ENCODE peak calls at places on chromosome 21, in ten cellular contexts. One of them, this sample, is unnamed.

GRCh38 chr21:45872471-45872870 is 109.1 kb upstream of the COL6A1 start:
- DNase-seq in pancreas: no peak
- DNase-seq in substantia nigra: no peak
- DNase-seq in DMS53: no peak
- DNase-seq in posterior cingulate gyrus: no peak
- DNase-seq in hippocampal formation: no peak
- DNase-seq in NCI-H1092: no peak
- DNase-seq in activated CD4-positive, alpha-beta T cell treated with anti-CD3 and anti-CD28 coated beads for 48 hours: no peak
- DNase-seq in IMR-90: no peak
- DNase-seq in choroid plexus epithelial cell: no peak
- DNase-seq in this sample: no peak

GRCh38 chr21:14991957-14992356 is 72.8 kb downstream of the NRIP1 start:
- DNase-seq in pancreas: no peak
- DNase-seq in substantia nigra: no peak
- DNase-seq in DMS53: no peak
- DNase-seq in posterior cingulate gyrus: no peak
- DNase-seq in hippocampal formation: no peak
- DNase-seq in NCI-H1092: no peak
- DNase-seq in activated CD4-positive, alpha-beta T cell treated with anti-CD3 and anti-CD28 coated beads for 48 hours: no peak
- DNase-seq in IMR-90: no peak
- DNase-seq in choroid plexus epithelial cell: peak; percentile 56
- DNase-seq in this sample: no peak

GRCh38 chr21:33848252-33848953 is 67.2 kb downstream of the ATP5PO start:
- DNase-seq in pancreas: no peak
- DNase-seq in substantia nigra: no peak
- DNase-seq in DMS53: peak; percentile 95
- DNase-seq in posterior cingulate gyrus: no peak
- DNase-seq in hippocampal formation: no peak
- DNase-seq in NCI-H1092: peak; percentile 8
- DNase-seq in activated CD4-positive, alpha-beta T cell treated with anti-CD3 and anti-CD28 coated beads for 48 hours: no peak
- DNase-seq in IMR-90: no peak
- DNase-seq in choroid plexus epithelial cell: no peak
- DNase-seq in this sample: no peak

GRCh38 chr21:36879827-36880226 is 86.6 kb downstream of the HLCS start:
- DNase-seq in pancreas: no peak
- DNase-seq in substantia nigra: no peak
- DNase-seq in DMS53: no peak
- DNase-seq in posterior cingulate gyrus: no peak
- DNase-seq in hippocampal formation: no peak
- DNase-seq in NCI-H1092: no peak
- DNase-seq in activated CD4-positive, alpha-beta T cell treated with anti-CD3 and anti-CD28 coated beads for 48 hours: no peak
- DNase-seq in IMR-90: no peak
- DNase-seq in choroid plexus epithelial cell: no peak
- DNase-seq in this sample: no peak

GRCh38 chr21:15978158-15978805 is 248.5 kb downstream of the USP25 start:
- DNase-seq in pancreas: no peak
- DNase-seq in substantia nigra: no peak
- DNase-seq in DMS53: no peak
- DNase-seq in posterior cingulate gyrus: no peak
- DNase-seq in hippocampal formation: no peak
- DNase-seq in NCI-H1092: no peak
- DNase-seq in activated CD4-positive, alpha-beta T cell treated with anti-CD3 and anti-CD28 coated beads for 48 hours: no peak
- DNase-seq in IMR-90: peak; percentile 6
- DNase-seq in choroid plexus epithelial cell: peak; percentile 67
- DNase-seq in this sample: no peak

GRCh38 chr21:28521932-28522826 is 470.5 kb downstream of the LTN1 start:
- DNase-seq in pancreas: no peak
- DNase-seq in substantia nigra: no peak
- DNase-seq in DMS53: peak; percentile 56
- DNase-seq in posterior cingulate gyrus: no peak
- DNase-seq in hippocampal formation: peak; percentile 0
- DNase-seq in NCI-H1092: no peak
- DNase-seq in activated CD4-positive, alpha-beta T cell treated with anti-CD3 and anti-CD28 coated beads for 48 hours: no peak
- DNase-seq in IMR-90: peak; percentile 79
- DNase-seq in choroid plexus epithelial cell: peak; percentile 84
- DNase-seq in this sample: peak; percentile 29

GRCh38 chr21:17925000-17925610 is 105.9 kb upstream of the C21orf91 start:
- DNase-seq in pancreas: peak; percentile 60
- DNase-seq in substantia nigra: no peak
- DNase-seq in DMS53: peak; percentile 78
- DNase-seq in posterior cingulate gyrus: no peak
- DNase-seq in hippocampal formation: peak; percentile 53
- DNase-seq in NCI-H1092: peak; percentile 52
- DNase-seq in activated CD4-positive, alpha-beta T cell treated with anti-CD3 and anti-CD28 coated beads for 48 hours: peak; percentile 54
- DNase-seq in IMR-90: peak; percentile 54
- DNase-seq in choroid plexus epithelial cell: peak; percentile 78
- DNase-seq in this sample: peak; percentile 70

GRCh38 chr21:28308516-28308915 is 684.2 kb downstream of the LTN1 start:
- DNase-seq in pancreas: no peak
- DNase-seq in substantia nigra: no peak
- DNase-seq in DMS53: peak; percentile 33
- DNase-seq in posterior cingulate gyrus: no peak
- DNase-seq in hippocampal formation: no peak
- DNase-seq in NCI-H1092: no peak
- DNase-seq in activated CD4-positive, alpha-beta T cell treated with anti-CD3 and anti-CD28 coated beads for 48 hours: no peak
- DNase-seq in IMR-90: peak; percentile 82
- DNase-seq in choroid plexus epithelial cell: no peak
- DNase-seq in this sample: peak; percentile 29

GRCh38 chr21:29637553-29637952 is 302.2 kb downstream of the GRIK1 start:
- DNase-seq in pancreas: no peak
- DNase-seq in substantia nigra: no peak
- DNase-seq in DMS53: no peak
- DNase-seq in posterior cingulate gyrus: no peak
- DNase-seq in hippocampal formation: no peak
- DNase-seq in NCI-H1092: no peak
- DNase-seq in activated CD4-positive, alpha-beta T cell treated with anti-CD3 and anti-CD28 coated beads for 48 hours: no peak
- DNase-seq in IMR-90: no peak
- DNase-seq in choroid plexus epithelial cell: no peak
- DNase-seq in this sample: no peak

GRCh38 chr21:35390013-35390776 is 341.1 kb upstream of the RUNX1 start:
- DNase-seq in pancreas: peak; percentile 20
- DNase-seq in substantia nigra: no peak
- DNase-seq in DMS53: peak; percentile 57
- DNase-seq in posterior cingulate gyrus: no peak
- DNase-seq in hippocampal formation: no peak
- DNase-seq in NCI-H1092: peak; percentile 67
- DNase-seq in activated CD4-positive, alpha-beta T cell treated with anti-CD3 and anti-CD28 coated beads for 48 hours: no peak
- DNase-seq in IMR-90: peak; percentile 79
- DNase-seq in choroid plexus epithelial cell: peak; percentile 62
- DNase-seq in this sample: peak; percentile 4

GRCh38 chr21:37642493-37642892 is 273.8 kb downstream of the KCNJ6 start:
- DNase-seq in pancreas: peak; percentile 37
- DNase-seq in substantia nigra: no peak
- DNase-seq in DMS53: peak; percentile 33
- DNase-seq in posterior cingulate gyrus: no peak
- DNase-seq in hippocampal formation: no peak
- DNase-seq in NCI-H1092: no peak
- DNase-seq in activated CD4-positive, alpha-beta T cell treated with anti-CD3 and anti-CD28 coated beads for 48 hours: peak; percentile 42
- DNase-seq in IMR-90: no peak
- DNase-seq in choroid plexus epithelial cell: peak; percentile 9
- DNase-seq in this sample: peak; percentile 6

GRCh38 chr21:45410865-45411809 is 6.2 kb downstream of the COL18A1 start:
- DNase-seq in pancreas: no peak
- DNase-seq in substantia nigra: no peak
- DNase-seq in DMS53: no peak
- DNase-seq in posterior cingulate gyrus: no peak
- DNase-seq in hippocampal formation: no peak
- DNase-seq in NCI-H1092: no peak
- DNase-seq in activated CD4-positive, alpha-beta T cell treated with anti-CD3 and anti-CD28 coated beads for 48 hours: no peak
- DNase-seq in IMR-90: no peak
- DNase-seq in choroid plexus epithelial cell: no peak
- DNase-seq in this sample: no peak

GRCh38 chr21:44996096-44996495 is 56.3 kb downstream of the SLX9 start:
- DNase-seq in pancreas: no peak
- DNase-seq in substantia nigra: no peak
- DNase-seq in DMS53: no peak
- DNase-seq in posterior cingulate gyrus: no peak
- DNase-seq in hippocampal formation: no peak
- DNase-seq in NCI-H1092: no peak
- DNase-seq in activated CD4-positive, alpha-beta T cell treated with anti-CD3 and anti-CD28 coated beads for 48 hours: no peak
- DNase-seq in IMR-90: no peak
- DNase-seq in choroid plexus epithelial cell: no peak
- DNase-seq in this sample: no peak